ENCODE peak calls at places on chromosomes 2 and 18, in eight cellular contexts. Y is HCT116, F is IMR-90, G is uterus, V is gastrocnemius medialis, L is ovary, I is K562, Z is stomach. B is an unnamed sample. For H3K4me1, the result is how much of the 10 kb centered on the place peaks cover.

GRCh38 chr2:206250041-206250897 is 24.2 kb upstream of the ZDBF2 start:
- DNase-seq in Y (no peak), F (peak), G (no peak), V (no peak), L (no peak), I (no peak), Z (no peak), B (no peak)

GRCh38 chr2:38207168-38207567 is 131.2 kb upstream of the CYP1B1 start:
- DNase-seq in Y (no peak), F (no peak), G (no peak), V (no peak), L (no peak), I (no peak), Z (no peak), B (no peak)

GRCh38 chr2:19292007-19292406 is 66.4 kb downstream of the OSR1 start:
- DNase-seq in Y (no peak), F (no peak), G (no peak), V (no peak), L (no peak), I (no peak), Z (no peak), B (no peak)

GRCh38 chr2:223328578-223328977 is 273.6 kb downstream of the SCG2 start:
- DNase-seq in Y (no peak), F (no peak), G (no peak), V (no peak), L (no peak), I (no peak), Z (no peak), B (no peak)

GRCh38 chr2:142217804-142218203 is 87.0 kb upstream of the LRP1B start:
- DNase-seq in Y (no peak), F (peak), G (no peak), V (no peak), L (no peak), I (no peak), Z (no peak), B (no peak)

GRCh38 chr18:34901299-34901698 is 139.9 kb upstream of the MAPRE2 start:
- DNase-seq in Y (no peak), F (peak), G (no peak), V (no peak), L (no peak), I (no peak), Z (no peak), B (no peak)

GRCh38 chr2:75100011-75100680 is 99.2 kb downstream of the TACR1 start:
- DNase-seq in Y (no peak), F (peak), G (no peak), V (no peak), L (no peak), I (no peak), Z (no peak), B (no peak)

GRCh38 chr2:160719116-160719515 is 225.5 kb upstream of the RBMS1 start:
- DNase-seq in Y (no peak), F (peak), G (no peak), V (no peak), L (no peak), I (no peak), Z (no peak), B (no peak)

GRCh38 chr18:6219116-6219717 is 195.5 kb downstream of the L3MBTL4 start:
- DNase-seq in Y (no peak), F (peak), G (no peak), V (no peak), L (no peak), I (peak), Z (no peak), B (no peak)

GRCh38 chr2:3302751-3303582 is 74.7 kb downstream of the EIPR1 start:
- DNase-seq in Y (no peak), F (no peak), G (no peak), V (no peak), L (no peak), I (no peak), Z (no peak), B (no peak)

GRCh38 chr2:150517951-150518680 is 30.6 kb upstream of the RND3 start:
- DNase-seq in Y (no peak), F (peak), G (no peak), V (no peak), L (no peak), I (no peak), Z (no peak), B (no peak)

GRCh38 chr2:177474904-177475474 is 82.4 kb downstream of the AGPS start:
- DNase-seq in Y (peak), F (peak), G (no peak), V (no peak), L (no peak), I (no peak), Z (no peak), B (no peak)

GRCh38 chr2:177193240-177193639 is 19.4 kb upstream of the HNRNPA3 start:
- DNase-seq in Y (no peak), F (no peak), G (no peak), V (no peak), L (no peak), I (no peak), Z (no peak), B (no peak)

GRCh38 chr18:79988925-79989361 is 580 bp upstream of the TXNL4A start:
- DNase-seq in Y (no peak), F (peak), G (peak), V (no peak), L (peak), I (no peak), Z (peak), B (peak)

GRCh38 chr18:59823611-59824195 is 76.1 kb upstream of the PMAIP1 start:
- DNase-seq in Y (peak), F (peak), G (peak), V (peak), L (peak), I (peak), Z (peak), B (peak)

GRCh38 chr2:200637886-200638285 is 52.1 kb downstream of the AOX1 start:
- DNase-seq in Y (no peak), F (no peak), G (no peak), V (no peak), L (no peak), I (no peak), Z (no peak), B (no peak)

GRCh38 chr18:79800353-79801180 is 2.8 kb downstream of the KCNG2 start:
- DNase-seq in Y (no peak), F (no peak), G (no peak), V (no peak), L (no peak), I (no peak), Z (no peak), B (peak)

GRCh38 chr2:19711470-19712372 is 190.1 kb downstream of the TTC32 start:
- DNase-seq in Y (peak), F (peak), G (peak), V (no peak), L (no peak), I (no peak), Z (no peak), B (no peak)

GRCh38 chr18:45688113-45688512 is 35.9 kb upstream of the SLC14A1 start:
- DNase-seq in Y (no peak), F (peak), G (no peak), V (no peak), L (no peak), I (no peak), Z (no peak), B (no peak)

GRCh38 chr2:105144941-105145300 is 96.6 kb upstream of the GPR45 start:
- DNase-seq in Y (no peak), F (no peak), G (no peak), V (no peak), L (no peak), I (no peak), Z (no peak), B (no peak)

GRCh38 chr2:229714736-229715541 is 584 bp upstream of the DNER start:
- DNase-seq in Y (no peak), F (peak), G (no peak), V (no peak), L (no peak), I (peak), Z (peak), B (no peak)

GRCh38 chr18:44741070-44741469 is 60.4 kb downstream of the SETBP1 start:
- DNase-seq in Y (no peak), F (no peak), G (no peak), V (no peak), L (no peak), I (no peak), Z (no peak), B (no peak)

GRCh38 chr2:74739129-74739528 is 85.1 kb downstream of the SEMA4F start:
- DNase-seq in Y (no peak), F (no peak), G (no peak), V (no peak), L (no peak), I (no peak), Z (no peak), B (no peak)

GRCh38 chr2:13638181-13638580 is 921.4 kb downstream of the TRIB2 start:
- DNase-seq in Y (no peak), F (peak), G (no peak), V (no peak), L (no peak), I (no peak), Z (no peak), B (no peak)

GRCh38 chr2:551621-552020 is 125.6 kb downstream of the TMEM18 start:
- DNase-seq in Y (no peak), F (no peak), G (no peak), V (no peak), L (no peak), I (no peak), Z (no peak), B (no peak)

GRCh38 chr2:109457811-109458210 is 156.0 kb downstream of the SEPTIN10 start:
- DNase-seq in Y (peak), F (no peak), G (no peak), V (no peak), L (no peak), I (no peak), Z (no peak), B (peak)

GRCh38 chr2:144170172-144170571 is 349.7 kb downstream of the ZEB2 start:
- DNase-seq in Y (no peak), F (peak), G (no peak), V (no peak), L (no peak), I (no peak), Z (no peak), B (no peak)

GRCh38 chr18:50266248-50266704 is at the start of gene CFAP53:
- DNase-seq in Y (no peak), F (peak), G (peak), V (peak), L (peak), I (no peak), Z (peak), B (peak)
- TF ChIP-seq POLR2A in Y (no peak), F (peak), G (no peak), V (no peak), L (no peak), I (no peak), Z (no peak), B (no peak)

DNA sequence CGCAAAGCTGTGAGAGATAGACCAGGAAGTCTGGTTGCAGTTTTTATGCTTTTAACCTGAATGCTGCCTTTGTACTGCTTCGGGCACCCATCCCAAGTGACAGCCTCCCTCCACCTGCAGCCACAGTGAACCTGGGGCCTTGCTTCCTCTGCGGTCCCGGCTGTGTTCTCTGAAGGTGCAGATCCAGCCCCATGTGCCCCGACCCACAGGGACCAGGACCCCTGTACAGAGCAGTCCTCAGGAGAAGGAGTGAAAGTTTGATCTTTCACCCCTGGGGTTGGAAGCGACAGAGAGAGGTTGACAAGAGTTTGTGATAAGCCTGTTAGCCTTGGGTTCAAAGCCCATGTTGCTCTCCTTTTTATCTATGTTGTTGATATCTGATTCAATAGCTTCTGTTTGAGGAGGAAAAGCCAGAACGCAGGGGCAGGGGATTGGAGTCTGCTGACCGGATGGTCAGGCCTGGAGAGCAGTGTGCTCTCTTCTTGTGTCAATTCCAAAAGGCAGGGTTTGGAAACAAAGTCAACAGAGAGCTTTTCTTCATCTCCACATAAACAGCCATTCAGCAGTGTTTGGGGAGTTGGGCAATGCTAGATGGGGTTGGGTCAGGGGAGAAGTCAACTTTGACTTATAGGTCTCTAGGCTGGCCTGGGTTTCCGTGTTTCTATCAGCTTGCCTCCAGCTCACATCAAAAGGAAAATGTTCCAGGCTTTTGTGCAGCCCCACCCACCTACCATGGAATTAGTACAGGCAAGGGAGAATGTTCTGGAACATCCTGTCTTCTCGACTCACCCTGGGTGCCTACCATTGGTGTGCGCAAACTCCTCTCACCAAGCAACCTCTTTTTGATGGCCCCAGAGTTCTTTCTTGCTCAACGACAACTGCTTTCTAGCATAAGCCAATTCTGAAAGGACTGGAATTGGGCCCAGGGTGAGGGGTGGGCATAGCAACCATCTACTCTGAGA is 214.9 kb downstream of the ALPK2 start:
- DNase-seq in Y (no peak), F (no peak), G (no peak), V (no peak), L (no peak), I (no peak), Z (no peak), B (no peak)
- H3K4me1 ChIP-seq in Y (under half), F (under half), G (under half), V (under half), L (under half), I (under half), Z (under half), B (under half)

GRCh38 chr2:54500404-54501147 is 44.4 kb downstream of the SPTBN1 start:
- DNase-seq in Y (no peak), F (no peak), G (no peak), V (no peak), L (peak), I (no peak), Z (no peak), B (no peak)

GRCh38 chr2:54499666-54500065 is 43.5 kb downstream of the SPTBN1 start:
- DNase-seq in Y (no peak), F (peak), G (peak), V (peak), L (peak), I (no peak), Z (no peak), B (no peak)

GRCh38 chr2:54496920-54497319 is 40.8 kb downstream of the SPTBN1 start:
- DNase-seq in Y (no peak), F (no peak), G (no peak), V (no peak), L (no peak), I (no peak), Z (no peak), B (no peak)

GRCh38 chr2:54494087-54494486 is 38.0 kb downstream of the SPTBN1 start:
- DNase-seq in Y (no peak), F (peak), G (no peak), V (no peak), L (no peak), I (no peak), Z (no peak), B (no peak)

GRCh38 chr2:54497738-54498680 is 41.9 kb downstream of the SPTBN1 start:
- DNase-seq in Y (no peak), F (peak), G (peak), V (no peak), L (peak), I (peak), Z (no peak), B (no peak)
- H3K4me3 ChIP-seq in Y (no peak), F (no peak), G (no peak), V (no peak), L (no peak), I (no peak), Z (no peak), B (no peak)

GRCh38 chr2:68715353-68716041 is 19.1 kb upstream of the ARHGAP25 start:
- DNase-seq in Y (peak), F (peak), G (peak), V (no peak), L (peak), I (peak), Z (peak), B (peak)
- TF ChIP-seq POLR2A in Y (no peak), F (no peak), G (no peak), V (no peak), L (no peak), I (no peak), Z (no peak), B (no peak)

GRCh38 chr2:152471013-152471412 is 136.0 kb downstream of the FMNL2 start:
- DNase-seq in Y (no peak), F (no peak), G (no peak), V (no peak), L (no peak), I (no peak), Z (no peak), B (no peak)

GRCh38 chr2:152468832-152469692 is 134.1 kb downstream of the FMNL2 start:
- DNase-seq in Y (no peak), F (peak), G (no peak), V (peak), L (no peak), I (no peak), Z (no peak), B (no peak)

GRCh38 chr2:152472524-152472923 is 137.6 kb downstream of the FMNL2 start:
- DNase-seq in Y (no peak), F (no peak), G (no peak), V (no peak), L (no peak), I (no peak), Z (no peak), B (no peak)

GRCh38 chr2:152473151-152473857 is 138.3 kb downstream of the FMNL2 start:
- DNase-seq in Y (no peak), F (no peak), G (no peak), V (no peak), L (no peak), I (no peak), Z (no peak), B (no peak)

DNA sequence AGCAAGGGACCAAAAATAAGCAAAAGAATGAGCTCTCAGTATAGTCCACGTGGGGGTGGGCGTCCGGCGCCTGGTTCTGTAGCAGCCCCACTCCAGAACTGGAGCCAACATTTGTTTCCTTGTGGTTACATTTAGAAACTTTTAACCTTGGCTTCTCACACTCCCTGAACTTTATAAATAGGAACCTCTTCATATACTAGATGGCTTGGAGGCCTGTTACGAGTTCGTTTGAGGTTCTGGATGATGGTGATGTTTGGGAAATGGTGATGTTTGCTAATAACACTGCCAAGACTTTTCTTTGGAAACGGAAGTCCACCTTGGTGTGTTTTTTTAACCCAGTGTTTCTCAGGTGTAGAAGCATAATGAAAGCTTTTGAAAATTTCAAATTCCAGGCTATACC is 136.5 kb downstream of the FMNL2 start:
- DNase-seq in Y (no peak), F (no peak), G (no peak), V (no peak), L (no peak), I (no peak), Z (no peak), B (no peak)
- H3K4me1 ChIP-seq in Y (under half), F (under half), G (under half), V (half or more), L (under half), I (under half), Z (half or more), B (under half)

DNA sequence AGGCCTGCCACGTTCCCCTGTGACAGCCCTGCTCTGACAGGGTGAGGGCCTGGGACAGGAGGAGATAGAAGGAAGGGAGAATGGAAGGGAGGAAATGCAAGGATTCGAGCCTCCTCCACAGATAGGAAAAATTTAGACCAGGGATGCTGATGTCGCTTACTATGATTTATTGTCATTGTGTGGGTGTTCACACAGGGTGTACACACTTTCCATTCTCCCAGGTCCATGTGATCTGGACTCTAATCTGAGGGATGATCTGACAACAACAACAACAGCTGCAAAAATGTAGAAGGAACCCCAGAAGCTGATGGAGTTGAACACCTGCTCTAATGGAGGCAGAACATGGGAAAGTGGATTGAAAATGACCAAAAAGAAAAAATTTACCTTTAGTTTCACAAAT is 231.7 kb upstream of the TNP1 start:
- DNase-seq in Y (no peak), F (no peak), G (no peak), V (no peak), L (no peak), I (no peak), Z (no peak), B (no peak)
- H3K4me3 ChIP-seq in Y (no peak), F (no peak), G (no peak), V (no peak), L (no peak), I (no peak), Z (no peak), B (no peak)

GRCh38 chr18:63951302-63951705 is 2.2 kb downstream of the HMSD start:
- DNase-seq in Y (no peak), F (peak), G (no peak), V (no peak), L (no peak), I (no peak), Z (no peak), B (no peak)

GRCh38 chr18:63947051-63947790 is 1.9 kb upstream of the HMSD start:
- DNase-seq in Y (no peak), F (peak), G (no peak), V (no peak), L (no peak), I (no peak), Z (no peak), B (no peak)

GRCh38 chr18:63953811-63954210 is 4.7 kb downstream of the HMSD start:
- DNase-seq in Y (no peak), F (no peak), G (no peak), V (no peak), L (no peak), I (no peak), Z (no peak), B (no peak)

GRCh38 chr18:63949068-63949737 is at the start of gene HMSD:
- DNase-seq in Y (peak), F (no peak), G (no peak), V (no peak), L (no peak), I (peak), Z (peak), B (peak)
- TF ChIP-seq POLR2A in Y (peak), F (no peak), G (no peak), V (no peak), L (no peak), I (no peak), Z (no peak), B (no peak)

DNA sequence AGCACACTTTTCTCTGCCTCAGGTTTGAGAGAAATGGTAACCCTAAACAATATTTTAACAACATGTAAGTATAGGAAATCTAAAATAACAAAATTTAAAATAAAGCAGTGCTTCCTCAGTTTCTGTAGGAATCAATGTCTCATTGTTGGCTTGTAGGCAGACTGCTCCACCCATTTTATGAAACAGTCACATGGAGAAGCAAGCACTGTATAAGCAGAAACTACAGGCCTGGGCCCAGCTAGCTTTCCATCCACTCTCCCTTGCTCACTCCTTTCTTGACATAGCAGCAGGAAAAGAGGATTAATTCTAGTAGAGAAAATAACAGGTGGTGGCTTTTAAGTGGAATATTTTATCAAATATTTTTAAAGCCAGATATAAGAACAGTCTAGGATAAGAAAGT is 97.2 kb downstream of the PLEKHM3 start:
- DNase-seq in Y (no peak), F (no peak), G (no peak), V (no peak), L (no peak), I (no peak), Z (no peak), B (no peak)
- H3K4me1 ChIP-seq in Y (under half), F (under half), G (under half), V (under half), L (under half), I (under half), Z (half or more), B (under half)